ENCODE peak calls at places on chromosomes 16 and 17, in ten cellular contexts. Z is CD4-positive, CD25-positive, alpha-beta regulatory T cell; X is breast epithelium; E is activated T-cell treated with anti-CD3 and anti-CD28 coated beads, Interleukin-2, amount 50 U/mL, for 48 hours; K is stimulated activated CD4-positive, alpha-beta T cell treated with anti-CD3 and anti-CD28 coated beads, Interleukin-1b, Interleukin-23, amount 100 ng/mL, for 1 hour; D is tibial artery; M is Kasumi-1; G is skeletal muscle cell; C is activated B cell treated with CpG ODN at 0.5 μM for 24 hours; L is anterior cingulate cortex. B is an unnamed sample.

GRCh38 chr16:83842755-83843507 is 35.2 kb downstream of the HSBP1 start:
- DNase-seq in M (peak), X (no peak), K (no peak), D (no peak), C (peak), L (no peak), E (no peak), Z (no peak), G (no peak), B (no peak)

GRCh38 chr17:36934759-36935630 is 2.3 kb upstream of the LHX1 start:
- DNase-seq in M (no peak), D (no peak), X (no peak), E (peak), C (peak), K (no peak), L (no peak), Z (peak), G (no peak), B (no peak)

GRCh38 chr17:45338023-45338781 is 21.4 kb upstream of the MAP3K14 start:
- DNase-seq in Z (no peak), E (peak), X (peak), L (no peak), D (peak), C (peak), K (no peak), M (no peak), G (no peak), B (no peak)

GRCh38 chr16:73610160-73610559 is 562.2 kb upstream of the ZFHX3 start:
- DNase-seq in D (no peak), X (no peak), E (no peak), K (no peak), C (no peak), Z (no peak), G (no peak), L (no peak), M (no peak), B (no peak)

GRCh38 chr16:22252317-22252716 is 44.9 kb upstream of the POLR3E start:
- DNase-seq in D (no peak), M (no peak), C (no peak), G (no peak), X (no peak), L (no peak), E (no peak), Z (no peak), K (no peak), B (no peak)

GRCh38 chr16:85484337-85485295 is 128.5 kb upstream of the GSE1 start:
- DNase-seq in C (no peak), M (no peak), L (no peak), K (no peak), Z (no peak), D (no peak), X (no peak), G (no peak), E (no peak), B (no peak)

GRCh38 chr17:74134991-74135390 is 68.5 kb upstream of the RPL38 start:
- DNase-seq in E (no peak), M (no peak), X (no peak), G (no peak), C (no peak), L (no peak), K (no peak), Z (no peak), D (no peak), B (no peak)

GRCh38 chr17:66420961-66421371 is 118.6 kb downstream of the PRKCA start:
- DNase-seq in C (no peak), G (no peak), L (no peak), M (no peak), X (no peak), K (no peak), D (no peak), Z (no peak), E (no peak), B (no peak)

GRCh38 chr16:50642349-50642748 is 38.8 kb downstream of the SNX20 start:
- DNase-seq in X (no peak), D (no peak), E (no peak), Z (no peak), K (no peak), C (no peak), M (no peak), G (no peak), L (no peak), B (no peak)

B was measured in hypothalamus.